ENCODE peak calls at places on chromosomes 1 and 21, in four cellular contexts. O is HCT116, K is breast epithelium, E is sigmoid colon. H is an unnamed sample. For H3K4me1, the result is how much of the 10 kb centered on the place peaks cover.

GRCh38 chr1:155478270-155478852 is 84.2 kb downstream of the ASH1L start:
- DNase-seq in E (no peak), K (no peak), O (no peak), H (no peak)

GRCh38 chr1:167325151-167325550 is 104.5 kb downstream of the POU2F1 start:
- DNase-seq in K (no peak), E (no peak), O (no peak), H (no peak)

GRCh38 chr21:21200103-21200938 is 202.1 kb downstream of the NCAM2 start:
- DNase-seq in E (peak), K (no peak), O (no peak), H (peak)

GRCh38 chr1:247079141-247079874 is 697 bp upstream of the ZNF670 start:
- DNase-seq in O (no peak), E (no peak), K (no peak), H (no peak)

GRCh38 chr1:148166558-148167492 is 14.7 kb upstream of the NBPF11 start:
- DNase-seq in O (no peak), E (no peak), K (no peak), H (no peak)

GRCh38 chr1:29542476-29543015 is 306.2 kb downstream of the PTPRU start:
- DNase-seq in E (peak), O (no peak), K (no peak), H (no peak)

GRCh38 chr21:32371913-32372314 is 20.9 kb downstream of the URB1 start:
- DNase-seq in O (no peak), E (peak), K (no peak), H (no peak)

GRCh38 chr1:51679435-51679834 is 62.5 kb downstream of the OSBPL9 start:
- DNase-seq in K (no peak), O (no peak), E (no peak), H (no peak)

GRCh38 chr1:93427656-93428055 is 20.3 kb upstream of the FNBP1L start:
- DNase-seq in O (no peak), E (no peak), K (no peak), H (no peak)

GRCh38 chr1:62875676-62876075 is 91.7 kb downstream of the ATG4C start:
- DNase-seq in E (no peak), O (no peak), K (no peak), H (no peak)

GRCh38 chr1:172417552-172417951 is 2.9 kb upstream of the C1orf105 start:
- DNase-seq in E (no peak), K (no peak), O (no peak), H (no peak)

GRCh38 chr21:37878946-37879660 is 37.2 kb downstream of the KCNJ6 start:
- DNase-seq in K (no peak), O (no peak), E (no peak), H (no peak)

GRCh38 chr1:12078938-12079861 is 16.1 kb downstream of the TNFRSF8 start:
- DNase-seq in K (no peak), E (no peak), O (peak), H (no peak)

GRCh38 chr21:28385845-28386244 is 606.8 kb downstream of the LTN1 start:
- DNase-seq in O (no peak), K (no peak), E (no peak), H (no peak)

DNA sequence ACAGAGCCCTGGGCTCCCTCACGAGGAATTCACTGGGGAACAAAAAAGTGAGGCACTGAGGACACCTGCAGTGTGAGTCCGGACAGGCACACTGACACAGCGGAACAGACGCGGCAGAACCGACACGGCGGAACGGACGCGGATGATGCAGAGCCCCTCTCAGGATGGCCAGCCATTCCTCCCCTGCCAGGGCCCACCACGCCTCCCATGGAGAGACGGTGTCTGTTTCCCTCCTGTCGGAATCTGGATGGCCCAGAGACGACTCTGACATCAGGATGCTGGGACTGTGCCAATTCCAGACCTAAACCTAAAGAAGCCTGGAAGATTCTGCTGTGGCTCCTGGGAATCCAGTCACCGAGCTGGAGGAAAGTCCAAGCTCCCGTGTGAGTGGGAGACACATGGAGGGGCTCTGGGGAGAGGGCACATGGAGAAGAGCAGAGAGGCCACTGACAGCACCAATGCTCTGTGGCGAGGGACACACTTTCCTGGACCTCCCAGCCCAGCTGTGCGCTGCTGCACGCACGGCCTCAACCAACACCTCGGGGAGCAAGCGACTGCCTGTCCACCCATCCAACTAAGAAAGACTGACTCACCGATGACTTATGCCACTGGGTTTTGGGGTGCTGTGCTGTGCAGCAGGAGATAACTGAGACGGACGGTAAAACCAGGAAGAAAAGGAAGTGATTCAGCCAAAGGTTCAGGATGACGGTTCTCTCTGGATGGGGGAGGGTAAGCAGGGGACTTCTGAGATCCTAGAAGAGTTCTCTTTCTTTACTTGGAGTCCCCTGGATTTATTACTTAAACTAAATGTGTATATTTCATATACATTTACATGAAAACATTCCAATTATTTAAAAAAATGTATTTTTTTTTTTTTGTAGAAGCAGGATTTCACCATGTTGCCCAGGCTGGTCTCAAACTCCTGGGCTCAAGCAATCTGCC is 23.3 kb downstream of the ZBTB17 start:
- DNase-seq in E (no peak), O (peak), K (no peak), H (peak)
- TF ChIP-seq POLR2A in E (no peak), O (no peak), K (no peak), H (peak)

GRCh38 chr1:214453109-214453722 is 98.2 kb downstream of the PTPN14 start:
- DNase-seq in K (no peak), E (no peak), O (no peak), H (no peak)
- H3K4me1 ChIP-seq in K (under half), E (under half), O (under half), H (under half)

GRCh38 chr1:185263780-185264179 is 53.3 kb downstream of the IVNS1ABP start:
- DNase-seq in O (no peak), K (no peak), E (no peak), H (no peak)

GRCh38 chr1:185263292-185263691 is 53.8 kb downstream of the IVNS1ABP start:
- DNase-seq in E (no peak), O (no peak), K (no peak), H (no peak)

GRCh38 chr1:185260611-185261010 is 56.4 kb downstream of the IVNS1ABP start:
- DNase-seq in K (no peak), O (no peak), E (no peak), H (no peak)

GRCh38 chr1:185262151-185262550 is 54.9 kb downstream of the IVNS1ABP start:
- DNase-seq in K (no peak), E (no peak), O (no peak), H (no peak)

GRCh38 chr1:185257947-185258203 is 59.2 kb downstream of the IVNS1ABP start:
- DNase-seq in O (no peak), E (no peak), K (no peak), H (no peak)
- TF ChIP-seq POLR2AphosphoS5 in O (no peak), E (no peak), K (no peak), H (no peak)

DNA sequence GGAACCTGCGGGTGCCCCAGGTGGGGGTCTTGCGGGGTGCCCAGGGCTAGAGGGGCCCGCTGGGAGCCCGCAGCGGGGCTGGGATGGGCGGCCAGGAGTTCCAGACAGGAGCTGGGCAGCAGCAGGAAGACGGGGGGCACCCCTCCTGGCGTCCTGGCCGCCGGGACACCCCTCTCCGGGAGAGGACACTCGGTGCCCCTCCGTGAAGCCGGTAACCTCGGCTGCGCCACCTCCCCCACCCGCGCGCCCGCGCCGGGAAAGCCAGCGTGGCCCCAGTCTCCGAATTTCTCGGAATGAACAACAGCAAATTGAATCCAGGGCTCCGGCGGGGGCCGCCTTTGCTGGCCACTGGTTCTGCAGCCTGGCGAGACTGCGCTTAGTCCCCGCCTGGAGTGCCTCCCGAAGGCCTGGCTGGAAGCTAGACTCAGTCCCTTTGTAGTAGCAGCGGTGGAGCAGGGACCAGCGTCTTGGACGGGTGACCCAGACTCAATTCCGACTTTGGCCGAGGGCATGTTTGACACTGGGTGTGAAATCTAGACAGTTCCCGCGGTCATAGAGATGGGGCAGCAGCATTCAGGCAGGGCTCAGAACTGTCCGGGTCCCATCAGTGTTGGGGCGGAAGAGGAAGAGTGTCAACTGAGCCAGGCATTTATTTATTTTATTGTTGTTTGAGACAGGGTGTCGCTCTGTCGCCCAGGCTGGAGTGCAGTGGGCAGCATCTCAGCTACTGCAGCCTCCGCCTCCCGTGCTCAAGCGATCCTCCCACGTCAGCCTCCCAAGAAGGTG is 766 bp downstream of the IFNGR2 start:
- DNase-seq in O (no peak), E (peak), K (peak), H (peak)
- TF ChIP-seq POLR2A in O (no peak), E (peak), K (no peak), H (peak)

DNA sequence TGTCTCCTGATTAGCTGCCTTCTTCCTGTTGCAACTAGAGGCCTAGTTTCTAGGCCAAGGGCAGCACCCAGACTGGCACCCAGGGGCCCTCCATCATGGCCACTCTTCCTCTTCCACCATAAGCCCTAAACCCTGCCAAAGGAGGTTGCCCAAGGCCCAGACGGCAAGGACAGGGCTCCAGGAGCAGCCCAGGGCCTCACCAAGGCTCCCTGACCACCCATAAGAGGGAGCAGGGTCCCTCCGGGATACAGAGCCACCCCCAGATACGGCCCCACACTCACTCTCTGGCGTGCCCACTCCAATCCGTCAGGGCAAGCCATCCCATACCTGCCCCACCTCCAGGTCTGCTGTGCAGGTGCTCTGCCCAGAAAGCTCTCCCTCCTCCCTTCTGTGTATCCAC is 79.9 kb downstream of the ITPKB start:
- DNase-seq in K (no peak), E (peak), O (no peak), H (no peak)
- H3K4me1 ChIP-seq in K (half or more), E (under half), O (under half), H (half or more)

GRCh38 chr21:42486120-42486519 is 9.9 kb downstream of the RSPH1 start:
- DNase-seq in E (no peak), O (no peak), K (no peak), H (no peak)
- TF ChIP-seq POLR2AphosphoS5 in E (no peak), O (no peak), K (no peak), H (no peak)

DNA sequence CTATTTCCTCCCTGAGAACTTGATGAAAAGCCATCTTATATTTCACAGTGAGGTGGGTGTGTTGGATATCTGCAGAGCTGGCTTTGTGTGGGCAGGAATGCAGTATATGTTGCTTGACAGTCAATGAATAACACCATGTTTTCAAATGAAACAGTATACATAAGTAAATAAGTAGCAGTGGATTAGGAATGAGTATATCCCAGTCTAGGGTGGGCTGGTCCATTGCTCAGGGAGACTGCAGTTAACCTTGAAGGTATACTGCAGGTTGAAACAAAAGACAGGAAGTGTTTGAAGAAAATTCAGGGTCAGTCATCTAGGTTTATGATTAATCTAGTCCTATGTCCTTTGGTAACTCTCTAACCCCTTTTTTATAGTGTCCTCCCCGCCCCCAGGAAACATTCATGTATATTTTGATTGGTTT is 1.0 kb downstream of the CTTNBP2NL start:
- DNase-seq in O (no peak), K (no peak), E (no peak), H (no peak)
- TF ChIP-seq POLR2A in O (no peak), K (no peak), E (no peak), H (no peak)

DNA sequence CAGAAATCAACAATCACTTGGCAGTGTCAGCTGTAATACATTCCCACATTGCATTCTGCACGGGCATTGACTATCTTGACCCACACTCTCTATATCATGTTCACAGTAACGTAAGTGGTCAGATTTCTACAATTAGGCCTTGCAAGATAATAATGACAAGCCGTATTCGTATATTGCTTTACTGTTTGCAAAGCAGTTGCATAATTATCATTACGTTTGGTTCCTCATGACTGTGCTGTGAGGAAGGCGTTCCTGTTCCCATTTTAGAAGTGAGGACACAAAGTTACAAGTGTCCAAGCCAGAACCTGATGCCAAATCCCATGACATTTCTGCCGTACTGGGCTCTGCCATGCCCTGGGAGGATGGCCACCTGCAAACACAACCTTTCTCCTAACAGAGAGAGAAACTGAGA is 53.5 kb upstream of the TARBP1 start:
- DNase-seq in K (no peak), E (peak), O (no peak), H (peak)
- H3K4me1 ChIP-seq in K (half or more), E (half or more), O (under half), H (half or more)

H was measured in upper lobe of left lung.